ENCODE peak calls at places on chromosomes 1 and 21, in eight cellular contexts. D is effector memory CD4-positive, alpha-beta T cell; P is esophagus muscularis mucosa; V is testis; M is PC-3; O is colonic mucosa; Q is tibial artery; B is MM.1S. Z is an unnamed sample. For H3K4me1 and H3K36me3, the result is how much of the 10 kb centered on the place peaks cover.

GRCh38 chr1:93522721-93523120 is 74.8 kb downstream of the FNBP1L start:
- DNase-seq in D (no peak), P (no peak), V (no peak), M (no peak), O (no peak), Q (no peak), B (no peak), Z (no peak)

GRCh38 chr1:59077739-59078503 is 219.0 kb upstream of the FGGY start:
- DNase-seq in D (no peak), P (peak), V (no peak), M (no peak), O (no peak), Q (no peak), B (no peak), Z (no peak)

GRCh38 chr1:244846653-244847052 is 11.2 kb downstream of the COX20 start:
- DNase-seq in D (no peak), P (no peak), V (no peak), M (no peak), O (no peak), Q (no peak), B (no peak), Z (no peak)

GRCh38 chr1:158148458-158148857 is 32.2 kb upstream of the CD1D start:
- DNase-seq in D (no peak), P (no peak), V (no peak), M (no peak), O (no peak), Q (no peak), B (no peak), Z (no peak)

GRCh38 chr21:46116846-46117585 is 19.1 kb downstream of the COL6A2 start:
- DNase-seq in D (no peak), P (no peak), V (peak), M (peak), O (no peak), Q (peak), B (no peak), Z (peak)

GRCh38 chr1:28577052-28577678 is 14.9 kb upstream of the RAB42 start:
- DNase-seq in D (no peak), P (no peak), V (no peak), M (no peak), O (no peak), Q (no peak), B (peak), Z (no peak)

GRCh38 chr1:215824245-215824644 is 257.1 kb downstream of the KCTD3 start:
- DNase-seq in D (no peak), P (no peak), V (no peak), M (peak), O (no peak), Q (no peak), B (no peak), Z (no peak)

GRCh38 chr1:37556712-37557196 is at the start of gene DNALI1:
- DNase-seq in D (no peak), P (peak), V (peak), M (peak), O (peak), Q (peak), B (peak), Z (peak)

GRCh38 chr1:14945132-14946010 is 208.2 kb upstream of the TMEM51 start:
- DNase-seq in D (no peak), P (no peak), V (peak), M (peak), O (peak), Q (no peak), B (no peak), Z (peak)

GRCh38 chr1:208190784-208191183 is 53.4 kb downstream of the PLXNA2 start:
- DNase-seq in D (no peak), P (no peak), V (no peak), M (no peak), O (no peak), Q (no peak), B (no peak), Z (no peak)

GRCh38 chr1:180935326-180936109 is 22.8 kb downstream of the KIAA1614 start:
- DNase-seq in D (no peak), P (no peak), V (no peak), M (no peak), O (peak), Q (no peak), B (no peak), Z (no peak)

GRCh38 chr1:109361114-109361513 is 36.6 kb downstream of the SORT1 start:
- DNase-seq in D (no peak), P (no peak), V (no peak), M (no peak), O (no peak), Q (no peak), B (no peak), Z (no peak)

GRCh38 chr1:184836934-184837698 is 82.5 kb upstream of the EDEM3 start:
- DNase-seq in D (no peak), P (no peak), V (no peak), M (peak), O (no peak), Q (no peak), B (peak), Z (peak)

DNA sequence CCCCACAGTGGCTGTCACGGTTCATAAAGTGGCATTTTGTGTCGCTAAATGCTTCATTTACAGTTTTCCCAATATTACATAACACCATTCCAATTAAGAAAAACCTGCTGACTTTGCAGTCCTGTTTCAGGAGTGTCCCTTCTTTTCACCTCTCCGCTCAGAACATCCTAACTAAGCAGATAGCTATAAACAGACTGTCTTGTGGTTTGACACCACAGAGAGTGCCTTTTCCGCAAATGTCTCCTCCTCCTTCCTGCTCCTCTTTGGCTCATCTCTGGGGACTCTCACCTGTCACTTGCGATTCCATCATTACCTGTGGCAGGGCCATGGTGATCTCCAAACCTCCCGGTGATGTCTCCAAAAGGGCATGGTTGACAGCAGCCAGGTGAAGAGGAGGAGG is 119.0 kb downstream of the CNIH3 start:
- DNase-seq in D (no peak), P (no peak), V (no peak), M (no peak), O (no peak), Q (no peak), B (no peak), Z (no peak)
- H3K4me3 ChIP-seq in D (no peak), P (no peak), V (no peak), M (no peak), O (no peak), Q (no peak), B (no peak), Z (no peak)

DNA sequence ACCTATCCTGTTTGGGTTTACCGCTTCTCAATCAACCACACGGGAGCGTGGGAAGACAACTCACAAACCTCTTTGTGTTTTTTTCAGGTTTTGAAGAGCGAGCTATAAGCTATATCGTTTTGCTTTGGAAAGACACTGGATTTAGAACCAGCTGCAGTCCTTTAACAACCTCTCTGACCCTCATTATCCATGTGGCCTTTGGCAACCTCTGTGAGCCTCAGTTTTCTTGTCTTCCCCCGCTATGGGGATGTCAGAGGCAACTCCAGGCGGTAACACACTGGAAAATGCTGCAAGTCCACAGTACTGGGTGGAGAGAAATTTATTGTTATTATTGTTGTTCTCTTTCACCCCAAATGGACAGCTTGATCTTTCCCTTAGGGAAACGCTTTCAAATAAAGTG is 100.0 kb downstream of the ETS2 start:
- DNase-seq in D (no peak), P (no peak), V (no peak), M (no peak), O (no peak), Q (no peak), B (no peak), Z (no peak)
- H3K4me1 ChIP-seq in D (under half), P (under half), V (under half), M (under half), O (under half), Q (under half), B (under half), Z (under half)

GRCh38 chr21:42688841-42689371 is 35.5 kb downstream of the PDE9A start:
- DNase-seq in D (no peak), P (no peak), V (no peak), M (no peak), O (no peak), Q (no peak), B (no peak), Z (no peak)

GRCh38 chr21:42692688-42693087 is 39.3 kb downstream of the PDE9A start:
- DNase-seq in D (no peak), P (no peak), V (no peak), M (no peak), O (no peak), Q (no peak), B (no peak), Z (no peak)

GRCh38 chr21:42690586-42690985 is 37.2 kb downstream of the PDE9A start:
- DNase-seq in D (no peak), P (no peak), V (no peak), M (no peak), O (no peak), Q (no peak), B (no peak), Z (no peak)

GRCh38 chr21:42694751-42695150 is 41.3 kb downstream of the PDE9A start:
- DNase-seq in D (no peak), P (no peak), V (no peak), M (no peak), O (no peak), Q (no peak), B (no peak), Z (no peak)

DNA sequence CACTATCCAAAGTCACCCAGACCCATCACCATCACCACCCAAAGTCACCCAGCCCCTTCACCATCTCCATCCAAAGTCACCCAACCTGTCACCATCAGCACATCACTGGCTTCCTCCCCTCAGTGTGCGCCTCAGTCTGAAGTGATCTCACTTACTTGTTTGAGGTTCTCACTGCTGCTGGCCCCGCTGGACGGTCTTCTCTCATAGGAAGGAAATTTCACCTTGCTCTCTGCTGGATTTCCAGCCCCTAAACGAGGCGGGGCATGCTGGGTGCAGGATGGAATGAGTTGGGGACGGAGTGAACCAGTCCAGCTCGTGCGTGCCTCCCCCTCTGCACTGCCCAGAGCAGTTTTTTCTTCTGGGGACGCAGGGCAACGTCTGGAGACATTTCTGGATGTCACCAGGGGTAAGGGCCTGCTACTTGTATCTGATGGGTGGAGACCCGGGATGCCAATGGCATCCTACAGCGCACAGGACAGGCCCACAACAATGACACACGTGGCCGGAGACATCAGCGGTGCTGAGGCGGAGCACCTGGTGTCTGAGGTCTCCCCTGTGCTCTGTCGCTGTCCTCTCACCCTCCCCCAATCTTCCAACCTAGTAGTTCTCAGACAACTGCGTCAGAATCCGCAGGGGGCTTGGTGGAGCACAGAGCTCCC is 38.6 kb downstream of the PDE9A start:
- DNase-seq in D (no peak), P (no peak), V (no peak), M (no peak), O (no peak), Q (no peak), B (no peak), Z (no peak)
- H3K36me3 ChIP-seq in D (under half), P (under half), V (under half), M (under half), O (under half), Q (under half), B (under half), Z (under half)

GRCh38 chr21:42642219-42642745 is 11.1 kb upstream of the PDE9A start:
- DNase-seq in D (no peak), P (no peak), V (no peak), M (no peak), O (no peak), Q (no peak), B (no peak), Z (no peak)
- H3K4me3 ChIP-seq in D (no peak), P (no peak), V (no peak), M (no peak), O (no peak), Q (no peak), B (no peak), Z (no peak)

GRCh38 chr1:2429780-2430591 is 17.6 kb upstream of the PEX10 start:
- DNase-seq in D (no peak), P (no peak), V (no peak), M (peak), O (no peak), Q (no peak), B (no peak), Z (no peak)

GRCh38 chr1:2430592-2430973 is 18.2 kb upstream of the PEX10 start:
- DNase-seq in D (no peak), P (no peak), V (no peak), M (no peak), O (no peak), Q (no peak), B (no peak), Z (no peak)

GRCh38 chr1:2432519-2432918 is 20.2 kb upstream of the PEX10 start:
- DNase-seq in D (no peak), P (no peak), V (no peak), M (no peak), O (no peak), Q (no peak), B (no peak), Z (no peak)

GRCh38 chr1:2431095-2431494 is 18.7 kb upstream of the PEX10 start:
- DNase-seq in D (no peak), P (no peak), V (no peak), M (no peak), O (no peak), Q (no peak), B (no peak), Z (no peak)

GRCh38 chr1:2431503-2431902 is 19.1 kb upstream of the PEX10 start:
- DNase-seq in D (no peak), P (no peak), V (no peak), M (no peak), O (no peak), Q (no peak), B (no peak), Z (no peak)
- H3K4me1 ChIP-seq in D (under half), P (under half), V (under half), M (under half), O (under half), Q (under half), B (under half), Z (under half)

GRCh38 chr1:212959266-212960220 is 9.2 kb downstream of the VASH2 start:
- DNase-seq in D (no peak), P (no peak), V (no peak), M (no peak), O (no peak), Q (no peak), B (no peak), Z (no peak)

GRCh38 chr1:212964102-212964501 is 13.8 kb downstream of the VASH2 start:
- DNase-seq in D (no peak), P (no peak), V (no peak), M (no peak), O (no peak), Q (no peak), B (no peak), Z (no peak)

GRCh38 chr1:212960932-212961331 is 10.6 kb downstream of the VASH2 start:
- DNase-seq in D (no peak), P (no peak), V (no peak), M (no peak), O (no peak), Q (no peak), B (no peak), Z (no peak)

GRCh38 chr1:212966619-212967018 is 16.3 kb downstream of the VASH2 start:
- DNase-seq in D (no peak), P (no peak), V (no peak), M (no peak), O (no peak), Q (no peak), B (no peak), Z (no peak)

DNA sequence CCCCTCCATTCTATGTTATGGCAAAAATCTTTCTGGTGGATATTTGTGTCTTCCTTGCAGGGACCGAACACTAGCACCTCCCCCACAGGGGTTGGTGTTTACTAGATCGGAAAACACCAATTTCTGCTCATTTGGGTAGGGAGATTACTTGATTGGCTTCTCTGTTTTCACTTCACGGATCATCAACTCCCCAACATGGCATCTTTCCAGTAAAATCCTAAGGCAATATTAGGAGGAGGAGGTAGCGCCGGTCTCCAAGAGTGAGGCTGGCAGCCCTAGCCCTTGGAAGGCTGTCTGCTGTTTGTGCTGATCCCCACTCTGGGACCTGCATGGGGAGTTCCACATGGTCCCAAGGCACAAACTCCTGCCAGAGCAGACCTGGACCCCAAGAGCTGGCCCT is 12.2 kb downstream of the VASH2 start:
- DNase-seq in D (no peak), P (no peak), V (no peak), M (no peak), O (no peak), Q (no peak), B (no peak), Z (no peak)
- H3K36me3 ChIP-seq in D (under half), P (under half), V (under half), M (under half), O (under half), Q (under half), B (under half), Z (under half)

DNA sequence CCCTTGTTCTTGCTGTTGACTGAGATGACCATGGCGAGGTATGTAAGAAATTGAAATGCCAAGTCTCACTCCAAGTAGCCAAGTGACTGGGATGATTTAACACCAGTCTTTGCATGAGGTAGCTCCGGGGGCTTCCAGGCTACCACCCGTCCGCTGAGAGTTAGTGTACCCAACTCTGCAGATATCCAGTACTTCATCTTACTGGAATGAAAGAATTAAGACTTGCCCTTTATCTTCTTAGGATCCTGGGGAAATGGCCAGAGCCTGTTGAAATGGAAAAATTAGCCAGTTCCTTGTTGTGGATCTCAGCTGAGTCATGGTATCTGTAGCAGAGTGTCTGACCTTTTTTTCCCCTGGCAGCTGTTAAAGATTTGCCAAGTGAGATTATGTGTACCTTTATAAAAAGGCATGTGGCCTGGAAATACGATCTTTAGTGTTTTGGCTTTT is 151.0 kb downstream of the MAST2 start:
- DNase-seq in D (no peak), P (no peak), V (no peak), M (peak), O (peak), Q (peak), B (no peak), Z (peak)
- H3K4me3 ChIP-seq in D (no peak), P (no peak), V (no peak), M (no peak), O (no peak), Q (no peak), B (no peak), Z (no peak)

GRCh38 chr1:220879090-220879508 is at the start of gene HLX:
- DNase-seq in D (no peak), P (peak), V (peak), M (peak), O (peak), Q (peak), B (peak), Z (peak)
- H3K4me1 ChIP-seq in D (under half), P (half or more), V (under half), M (under half), O (under half), Q (under half), B (under half), Z (under half)

Z was measured in body of pancreas.